ENCODE peak calls at places on chromosome 4, in six cellular contexts. B is Panc1, X is nephron progenitor cell, W is PC-9, F is type B pancreatic cell, D is transverse colon. Q is an unnamed sample.

GRCh38 chr4:39472396-39472795 is 13.5 kb downstream of the LIAS start:
- DNase-seq in X (no peak), B (no peak), D (no peak), F (no peak), W (no peak), Q (no peak)

GRCh38 chr4:38310446-38311043 is 350.3 kb downstream of the PTTG2 start:
- DNase-seq in X (no peak), B (no peak), F (no peak), D (peak; percentile 28), W (no peak), Q (no peak)

GRCh38 chr4:164058775-164059174 is 564.3 kb downstream of the TMA16 start:
- DNase-seq in D (no peak), X (no peak), F (no peak), W (no peak), B (no peak), Q (no peak)

GRCh38 chr4:94406668-94407437 is 44.9 kb upstream of the PDLIM5 start:
- DNase-seq in B (peak; percentile 36), F (no peak), W (peak; percentile 50), D (peak; percentile 74), X (peak; percentile 66), Q (peak; percentile 32)

GRCh38 chr4:38562751-38563198 is 101.2 kb upstream of the KLF3 start:
- DNase-seq in X (no peak), F (no peak), B (no peak), D (peak; percentile 33), W (no peak), Q (no peak)

GRCh38 chr4:128757712-128758111 is 51.8 kb upstream of the JADE1 start:
- DNase-seq in D (no peak), X (peak; percentile 15), F (no peak), B (no peak), W (no peak), Q (no peak)

GRCh38 chr4:92304073-92304472 is 307 bp downstream of the GRID2 start:
- DNase-seq in F (peak; percentile 60), W (no peak), X (peak; percentile 13), D (no peak), B (no peak), Q (no peak)

GRCh38 chr4:140659935-140660710 is 91.4 kb upstream of the UCP1 start:
- DNase-seq in F (no peak), D (no peak), X (no peak), B (no peak), W (no peak), Q (no peak)

GRCh38 chr4:186500721-186501304 is 54.6 kb downstream of the MTNR1A start:
- DNase-seq in D (no peak), F (no peak), W (no peak), B (no peak), X (no peak), Q (no peak)

GRCh38 chr4:172104534-172104933 is 291.3 kb downstream of the GALNTL6 start:
- DNase-seq in B (no peak), D (no peak), W (no peak), F (no peak), X (no peak), Q (no peak)

GRCh38 chr4:689498-690122 is 659 bp upstream of the SLC49A3 start:
- DNase-seq in X (no peak), W (no peak), F (no peak), D (no peak), B (no peak), Q (no peak)

GRCh38 chr4:70269674-70270073 is 27.3 kb downstream of the CSN3 start:
- DNase-seq in D (no peak), W (no peak), F (no peak), X (no peak), B (no peak), Q (no peak)

GRCh38 chr4:139015948-139016451 is 419 bp downstream of the NOCT start:
- DNase-seq in X (no peak), B (no peak), W (no peak), D (peak; percentile 52), F (no peak), Q (no peak)

GRCh38 chr4:154124539-154125255 is 335.8 kb upstream of the SFRP2 start:
- DNase-seq in F (no peak), B (peak; percentile 15), W (peak; percentile 37), X (no peak), D (no peak), Q (no peak)

GRCh38 chr4:77220841-77221613 is 64.0 kb downstream of the CCNG2 start:
- DNase-seq in X (no peak), W (no peak), F (no peak), B (no peak), D (no peak), Q (no peak)

GRCh38 chr4:41028392-41029076 is 185.8 kb downstream of the APBB2 start:
- DNase-seq in X (no peak), F (no peak), B (no peak), D (no peak), W (no peak), Q (no peak)

GRCh38 chr4:21790437-21791029 is 158.0 kb downstream of the KCNIP4 start:
- DNase-seq in W (no peak), D (no peak), B (no peak), X (no peak), F (no peak), Q (no peak)

GRCh38 chr4:151801547-151802516 is 41.0 kb upstream of the GATB start:
- DNase-seq in X (peak; percentile 56), F (no peak), B (peak; percentile 15), W (peak; percentile 57), D (peak; percentile 31), Q (no peak)

GRCh38 chr4:102091656-102092055 is 253.6 kb downstream of the SLC39A8 start:
- DNase-seq in W (no peak), F (no peak), D (no peak), B (no peak), X (no peak), Q (no peak)

GRCh38 chr4:81257021-81257420 is 42.0 kb upstream of the PRKG2 start:
- DNase-seq in B (no peak), W (peak; percentile 53), F (no peak), X (no peak), D (no peak), Q (no peak)

GRCh38 chr4:105551968-105552746 is at the start of gene ARHGEF38:
- DNase-seq in F (no peak), B (no peak), X (no peak), W (peak; percentile 70), D (peak; percentile 77), Q (no peak)

GRCh38 chr4:111519683-111520082 is 625.6 kb upstream of the FAM241A start:
- DNase-seq in X (no peak), W (no peak), F (no peak), B (no peak), D (no peak), Q (no peak)

GRCh38 chr4:76226418-76226817 is 12.8 kb upstream of the SCARB2 start:
- DNase-seq in B (no peak), F (no peak), D (peak; percentile 39), W (no peak), X (no peak), Q (no peak)

GRCh38 chr4:82774711-82775171 is 23.9 kb downstream of the SCD5 start:
- DNase-seq in W (no peak), X (peak; percentile 12), B (no peak), D (no peak), F (no peak), Q (no peak)

GRCh38 chr4:185143596-185143969 is 517 bp downstream of the SLC25A4 start:
- DNase-seq in X (no peak), B (no peak), W (peak; percentile 52), F (no peak), D (peak; percentile 58), Q (no peak)

GRCh38 chr4:168795346-168795745 is 214.7 kb downstream of the CBR4 start:
- DNase-seq in B (no peak), X (no peak), D (no peak), W (no peak), F (no peak), Q (no peak)

GRCh38 chr4:107044170-107044569 is 8.1 kb upstream of the DKK2 start:
- DNase-seq in F (no peak), X (no peak), W (no peak), D (no peak), B (no peak), Q (no peak)
- TF ChIP-seq CTCF in F (peak; percentile 56), X (no peak), W (no peak), D (no peak), B (no peak), Q (no peak)

DNA sequence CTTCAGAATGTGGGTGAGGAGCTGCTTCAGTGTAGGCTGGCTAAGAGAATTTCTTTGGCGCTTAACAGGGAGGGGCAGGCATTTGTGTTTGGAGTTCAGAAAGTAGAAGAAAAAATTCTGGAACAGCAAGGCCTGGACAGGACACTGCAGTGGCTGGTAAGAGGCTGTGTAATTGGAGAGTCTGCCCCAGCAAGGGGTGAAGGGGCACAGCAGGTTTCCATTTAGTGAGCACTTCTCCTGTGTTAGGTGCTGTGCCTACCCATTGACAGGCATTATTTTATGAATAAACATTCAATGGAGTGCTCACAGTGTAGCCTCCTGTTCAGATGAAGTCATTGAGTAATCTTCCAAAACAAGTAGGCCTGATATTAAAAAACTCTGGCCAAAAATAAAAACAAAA is 10.7 kb upstream of the CPE start:
- DNase-seq in D (no peak), F (no peak), W (no peak), B (no peak), X (no peak), Q (no peak)
- TF ChIP-seq CTCF in D (no peak), F (no peak), W (no peak), B (no peak), X (no peak), Q (no peak)

GRCh38 chr4:26784207-26784606 is 76.4 kb upstream of the STIM2 start:
- DNase-seq in W (no peak), X (no peak), B (no peak), F (no peak), D (no peak), Q (no peak)

GRCh38 chr4:26787461-26788340 is 72.9 kb upstream of the STIM2 start:
- DNase-seq in W (peak; percentile 87), D (peak; percentile 39), X (no peak), F (no peak), B (no peak), Q (no peak)

GRCh38 chr4:26786916-26787315 is 73.7 kb upstream of the STIM2 start:
- DNase-seq in W (no peak), X (no peak), F (no peak), D (no peak), B (no peak), Q (no peak)

GRCh38 chr4:26785766-26786165 is 74.9 kb upstream of the STIM2 start:
- DNase-seq in W (no peak), D (no peak), X (no peak), B (no peak), F (no peak), Q (no peak)

GRCh38 chr4:26785312-26785711 is 75.3 kb upstream of the STIM2 start:
- DNase-seq in B (no peak), W (no peak), X (no peak), F (no peak), D (no peak), Q (no peak)
- TF ChIP-seq CTCF in B (no peak), W (no peak), X (no peak), F (no peak), D (no peak), Q (no peak)

DNA sequence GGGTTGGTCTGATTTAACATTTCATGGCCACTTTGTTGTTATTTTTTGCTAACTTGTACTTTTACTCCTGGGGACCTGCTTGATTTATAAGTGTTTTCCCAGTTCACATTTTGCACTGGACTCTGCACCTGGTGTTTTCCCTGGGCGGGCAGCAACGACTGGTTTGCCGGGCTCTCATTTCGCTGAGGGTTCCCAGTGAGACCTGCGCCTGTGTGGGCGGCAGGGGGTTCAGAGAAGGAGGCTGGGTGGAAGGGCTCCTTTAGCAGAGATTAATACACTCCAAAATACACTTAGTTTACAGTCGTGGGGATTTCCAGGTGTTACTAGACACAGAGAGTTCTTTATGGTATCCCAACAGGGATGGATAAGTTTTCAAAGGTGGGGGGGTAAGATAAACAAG is 53.0 kb upstream of the SHISA3 start:
- DNase-seq in X (no peak), W (no peak), D (no peak), F (no peak), B (no peak), Q (no peak)
- TF ChIP-seq CTCF in X (no peak), W (no peak), D (no peak), F (no peak), B (no peak), Q (no peak)

Q was measured in omental fat pad.